ENCODE peak calls at places on chromosomes 7 and 10, in seven cellular contexts. A is H1, M is A549, N is tibial nerve, O is IMR-90, I is uterus, D is body of pancreas. E is an unnamed sample. For H3K4me1, the result is how much of the 10 kb centered on the place peaks cover.

GRCh38 chr10:13117842-13118783 is 18.1 kb downstream of the OPTN start:
- DNase-seq in A (no peak), M (no peak), N (no peak), O (no peak), I (no peak), D (no peak), E (no peak)

GRCh38 chr7:16847381-16847860 is 34.4 kb downstream of the AGR3 start:
- DNase-seq in A (no peak), M (peak), N (no peak), O (peak), I (no peak), D (peak), E (no peak)

GRCh38 chr7:70595741-70596574 is 536.0 kb upstream of the GALNT17 start:
- DNase-seq in A (no peak), M (no peak), N (no peak), O (no peak), I (no peak), D (no peak), E (no peak)

GRCh38 chr7:131068604-131069021 is 259.1 kb upstream of the MKLN1 start:
- DNase-seq in A (no peak), M (no peak), N (no peak), O (peak), I (no peak), D (no peak), E (no peak)

GRCh38 chr7:3301831-3302618 is 973 bp downstream of the SDK1 start:
- DNase-seq in A (no peak), M (peak), N (no peak), O (peak), I (no peak), D (no peak), E (no peak)

GRCh38 chr7:95976369-95976768 is 204.0 kb downstream of the DYNC1I1 start:
- DNase-seq in A (no peak), M (no peak), N (no peak), O (no peak), I (no peak), D (no peak), E (no peak)

GRCh38 chr7:30365626-30366025 is 81.2 kb downstream of the ZNRF2 start:
- DNase-seq in A (no peak), M (no peak), N (no peak), O (no peak), I (no peak), D (no peak), E (no peak)

GRCh38 chr7:36085096-36085495 is 68.0 kb upstream of the EEPD1 start:
- DNase-seq in A (no peak), M (no peak), N (no peak), O (no peak), I (no peak), D (no peak), E (no peak)

GRCh38 chr10:29895436-29895835 is 163.9 kb downstream of the JCAD start:
- DNase-seq in A (peak), M (no peak), N (peak), O (peak), I (peak), D (peak), E (peak)

GRCh38 chr7:36284470-36284869 is 105.2 kb upstream of the ANLN start:
- DNase-seq in A (no peak), M (no peak), N (no peak), O (no peak), I (no peak), D (no peak), E (no peak)

GRCh38 chr7:37359180-37359579 is 89.5 kb downstream of the ELMO1 start:
- DNase-seq in A (no peak), M (no peak), N (no peak), O (no peak), I (no peak), D (no peak), E (no peak)

GRCh38 chr7:107594961-107595737 is 15.1 kb downstream of the BCAP29 start:
- DNase-seq in A (no peak), M (peak), N (no peak), O (peak), I (peak), D (no peak), E (no peak)

GRCh38 chr7:106583706-106584690 is 77.0 kb downstream of the CCDC71L start:
- DNase-seq in A (no peak), M (no peak), N (no peak), O (no peak), I (no peak), D (no peak), E (no peak)

GRCh38 chr7:129615018-129615417 is 3.5 kb downstream of the NRF1 start:
- DNase-seq in A (no peak), M (no peak), N (no peak), O (peak), I (no peak), D (no peak), E (no peak)

GRCh38 chr7:47631711-47632110 is 49.8 kb upstream of the TNS3 start:
- DNase-seq in A (no peak), M (no peak), N (no peak), O (no peak), I (no peak), D (no peak), E (no peak)

GRCh38 chr10:100562008-100562672 is 26.4 kb downstream of the HIF1AN start:
- DNase-seq in A (peak), M (peak), N (no peak), O (peak), I (no peak), D (peak), E (peak)

GRCh38 chr7:1455241-1455939 is 3.9 kb downstream of the MICALL2 start:
- DNase-seq in A (no peak), M (no peak), N (no peak), O (no peak), I (no peak), D (peak), E (peak)

GRCh38 chr7:151595702-151596340 is 76.1 kb upstream of the RHEB start:
- DNase-seq in A (no peak), M (no peak), N (no peak), O (no peak), I (no peak), D (no peak), E (no peak)

GRCh38 chr7:128911441-128912031 is 1.0 kb upstream of the KCP start:
- DNase-seq in A (no peak), M (no peak), N (no peak), O (no peak), I (no peak), D (no peak), E (peak)

GRCh38 chr7:157630301-157630853 is 293.6 kb downstream of the DNAJB6 start:
- DNase-seq in A (no peak), M (no peak), N (no peak), O (no peak), I (no peak), D (no peak), E (no peak)

GRCh38 chr10:15642095-15642494 is 77.6 kb downstream of the ITGA8 start:
- DNase-seq in A (no peak), M (no peak), N (no peak), O (peak), I (no peak), D (no peak), E (no peak)

GRCh38 chr7:17965600-17965999 is 25.3 kb upstream of the SNX13 start:
- DNase-seq in A (no peak), M (no peak), N (no peak), O (peak), I (no peak), D (no peak), E (no peak)

GRCh38 chr7:130363156-130363847 is 17.0 kb upstream of the CPA1 start:
- DNase-seq in A (no peak), M (peak), N (no peak), O (peak), I (peak), D (peak), E (peak)

GRCh38 chr10:113616244-113617074 is 47.4 kb downstream of the NRAP start:
- DNase-seq in A (no peak), M (peak), N (no peak), O (no peak), I (no peak), D (no peak), E (no peak)

GRCh38 chr7:41046221-41046761 is 656.6 kb downstream of the INHBA start:
- DNase-seq in A (no peak), M (no peak), N (no peak), O (peak), I (no peak), D (no peak), E (no peak)

GRCh38 chr7:137873524-137873923 is 26.8 kb upstream of the DGKI start:
- DNase-seq in A (no peak), M (no peak), N (no peak), O (peak), I (no peak), D (no peak), E (no peak)

GRCh38 chr10:20105236-20105635 is 289.0 kb downstream of the PLXDC2 start:
- DNase-seq in A (no peak), M (no peak), N (no peak), O (peak), I (no peak), D (peak), E (no peak)

GRCh38 chr10:72085166-72085565 is 3.2 kb downstream of the SPOCK2 start:
- DNase-seq in A (no peak), M (no peak), N (no peak), O (no peak), I (no peak), D (no peak), E (no peak)

GRCh38 chr7:94856643-94857042 is 50.8 kb upstream of the PPP1R9A start:
- DNase-seq in A (no peak), M (no peak), N (no peak), O (no peak), I (no peak), D (no peak), E (no peak)

GRCh38 chr7:43761919-43762318 is 3.4 kb downstream of the BLVRA start:
- DNase-seq in A (no peak), M (no peak), N (no peak), O (peak), I (no peak), D (no peak), E (no peak)

GRCh38 chr7:26388256-26388655 is 96.6 kb downstream of the SNX10 start:
- DNase-seq in A (no peak), M (no peak), N (no peak), O (no peak), I (no peak), D (no peak), E (no peak)

GRCh38 chr7:76358478-76359110 is at the start of gene YWHAG:
- DNase-seq in A (no peak), M (peak), N (peak), O (peak), I (no peak), D (peak), E (peak)

GRCh38 chr10:3782456-3783312 is 2.3 kb downstream of the KLF6 start:
- DNase-seq in A (no peak), M (peak), N (peak), O (peak), I (peak), D (peak), E (no peak)
- H3K4me1 ChIP-seq in A (under half), M (half or more), N (under half), O (under half), I (under half), D (half or more), E (under half)

DNA sequence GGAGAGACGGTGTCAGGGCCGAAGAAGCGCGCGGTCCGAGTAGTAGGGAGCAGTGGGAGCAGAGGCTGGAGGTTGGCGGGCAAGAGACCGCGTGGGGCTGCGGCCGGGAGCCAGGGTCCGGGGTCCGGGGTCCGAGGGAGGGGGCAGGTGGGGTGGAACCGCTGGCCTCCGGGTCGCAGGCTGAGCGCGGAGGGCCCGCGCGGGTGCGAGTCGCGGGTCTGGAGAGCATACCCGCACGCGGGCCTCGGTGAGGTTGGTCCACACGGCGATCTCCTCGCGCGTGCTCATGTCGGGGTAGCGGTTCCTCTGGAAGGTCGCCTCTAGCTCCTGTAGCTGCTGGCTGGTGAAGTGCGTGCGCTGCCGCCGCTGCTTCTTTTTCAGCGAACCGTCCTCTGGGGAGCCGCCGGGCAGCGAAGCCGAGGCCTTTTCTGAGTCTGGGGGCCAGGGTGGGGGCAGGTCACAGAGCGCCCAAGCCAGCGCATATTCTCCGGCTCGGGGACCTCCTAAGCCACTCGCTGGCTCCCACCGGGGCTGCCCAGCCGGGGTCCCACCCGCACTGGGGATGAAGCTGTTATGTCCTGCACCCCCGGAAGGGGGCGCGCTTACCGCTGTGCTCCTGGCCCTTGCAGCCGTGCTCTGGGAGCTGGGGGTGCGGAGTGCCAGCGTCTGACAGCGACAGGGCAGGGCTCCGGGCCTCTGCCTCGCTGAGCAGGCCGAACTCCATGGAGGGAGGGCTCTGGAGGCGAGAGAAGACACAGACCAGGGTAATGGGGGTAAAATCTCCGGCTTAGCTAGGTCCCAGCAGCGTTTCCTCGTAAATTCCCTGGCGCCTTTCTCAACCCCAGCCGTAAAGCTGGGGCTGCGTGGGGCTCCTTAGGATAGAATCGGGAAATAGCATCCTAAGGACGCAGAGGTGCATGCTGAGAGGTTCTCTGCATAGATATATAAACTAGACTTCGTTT is 5.5 kb downstream of the ELOVL3 start:
- DNase-seq in A (no peak), M (peak), N (no peak), O (no peak), I (no peak), D (peak), E (no peak)
- H3K4me3 ChIP-seq in A (peak), M (peak), N (peak), O (no peak), I (no peak), D (no peak), E (peak)

DNA sequence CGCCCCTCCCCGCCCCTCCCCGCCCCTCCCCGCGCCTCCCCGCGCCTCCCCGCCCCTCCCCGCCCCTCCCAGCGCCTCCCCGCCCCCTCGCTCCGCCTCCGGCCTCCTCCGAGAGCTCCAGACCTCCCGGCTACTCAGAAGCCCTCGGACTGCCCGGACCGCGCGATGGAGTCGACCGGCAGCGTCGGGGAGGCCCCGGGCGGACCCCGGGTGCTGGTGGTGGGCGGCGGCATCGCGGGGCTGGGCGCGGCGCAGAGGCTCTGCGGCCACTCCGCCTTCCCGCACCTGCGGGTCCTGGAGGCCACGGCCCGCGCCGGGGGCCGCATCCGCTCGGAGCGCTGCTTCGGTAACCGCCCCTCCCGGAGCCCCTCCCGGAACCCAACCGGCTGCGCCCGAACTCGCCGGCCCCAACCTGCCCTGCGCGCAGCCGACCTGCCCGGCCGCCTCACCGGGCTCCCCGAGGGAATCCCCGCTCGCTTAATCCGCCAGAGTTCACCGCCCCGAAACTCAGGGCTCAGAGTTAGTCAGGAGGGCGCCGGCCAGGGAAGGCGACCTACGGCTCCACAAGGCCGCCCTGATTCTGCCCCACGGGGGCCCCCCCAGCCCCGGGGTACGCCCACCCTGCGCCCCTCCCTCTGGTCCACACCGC is at the start of gene PAOX:
- DNase-seq in A (no peak), M (peak), N (peak), O (peak), I (peak), D (peak), E (peak)
- TF ChIP-seq POLR2A in A (no peak), M (peak), N (peak), O (no peak), I (no peak), D (peak), E (no peak)

GRCh38 chr10:104736006-104736405 is 94.9 kb downstream of the SORCS3 start:
- DNase-seq in A (no peak), M (no peak), N (no peak), O (no peak), I (no peak), D (no peak), E (no peak)
- H3K4me1 ChIP-seq in A (under half), M (under half), N (under half), O (under half), I (under half), D (under half), E (under half)